ENCODE peak calls at places on chromosomes 16 and 17, in seven cellular contexts. G, O, J, A, M, F and L are unnamed samples.

GRCh38 chr17:53780320-53780719 is 42.4 kb upstream of the KIF2B start:
- DNase-seq in G (no peak), O (no peak), J (no peak), A (no peak), M (no peak), F (no peak), L (no peak)

GRCh38 chr17:81074875-81075274 is 39.9 kb downstream of the BAIAP2 start:
- DNase-seq in G (peak), O (no peak), J (no peak), A (no peak), M (no peak), F (no peak), L (no peak)

GRCh38 chr16:89324056-89325010 is 106.8 kb downstream of the ZNF778 start:
- DNase-seq in G (no peak), O (no peak), J (peak), A (no peak), M (no peak), F (no peak), L (no peak)

GRCh38 chr16:11349599-11350276 is 4.5 kb downstream of the RMI2 start:
- DNase-seq in G (peak), O (no peak), J (no peak), A (no peak), M (no peak), F (no peak), L (no peak)

GRCh38 chr17:18889658-18890057 is 31.7 kb downstream of the PRPSAP2 start:
- DNase-seq in G (no peak), O (no peak), J (no peak), A (no peak), M (no peak), F (no peak), L (no peak)

GRCh38 chr17:79107499-79108231 is 33.0 kb downstream of the ENGASE start:
- DNase-seq in G (no peak), O (no peak), J (no peak), A (no peak), M (no peak), F (no peak), L (no peak)

GRCh38 chr17:17121162-17121561 is 78.9 kb downstream of the MPRIP start:
- DNase-seq in G (no peak), O (no peak), J (no peak), A (no peak), M (no peak), F (no peak), L (no peak)

GRCh38 chr16:71738820-71739219 is 14.3 kb upstream of the PHLPP2 start:
- DNase-seq in G (no peak), O (no peak), J (no peak), A (no peak), M (no peak), F (no peak), L (no peak)

GRCh38 chr16:21037736-21038135 is 112.9 kb downstream of the DNAH3 start:
- DNase-seq in G (no peak), O (no peak), J (no peak), A (no peak), M (no peak), F (no peak), L (no peak)

GRCh38 chr16:946048-946395 is 24.8 kb downstream of the LMF1 start:
- DNase-seq in G (no peak), O (no peak), J (no peak), A (no peak), M (no peak), F (no peak), L (no peak)

GRCh38 chr17:45260204-45260783 is 1.6 kb downstream of the SPATA32 start:
- DNase-seq in G (no peak), O (no peak), J (no peak), A (no peak), M (no peak), F (no peak), L (no peak)

GRCh38 chr16:4890686-4891085 is 43.4 kb downstream of the UBN1 start:
- DNase-seq in G (no peak), O (no peak), J (no peak), A (no peak), M (no peak), F (no peak), L (no peak)

GRCh38 chr17:73973881-73974409 is 229.5 kb upstream of the RPL38 start:
- DNase-seq in G (no peak), O (no peak), J (no peak), A (no peak), M (no peak), F (no peak), L (no peak)

GRCh38 chr16:68704232-68704867 is 32.7 kb upstream of the CDH1 start:
- DNase-seq in G (peak), O (peak), J (peak), A (peak), M (peak), F (peak), L (no peak)

GRCh38 chr17:29615492-29616299 is 7.0 kb downstream of the CORO6 start:
- DNase-seq in G (peak), O (peak), J (peak), A (peak), M (peak), F (peak), L (peak)

GRCh38 chr17:539766-540165 is 174.9 kb downstream of the VPS53 start:
- DNase-seq in G (no peak), O (no peak), J (no peak), A (no peak), M (no peak), F (no peak), L (no peak)

GRCh38 chr17:27669850-27670249 is 38.9 kb downstream of the LGALS9 start:
- DNase-seq in G (no peak), O (no peak), J (no peak), A (no peak), M (no peak), F (no peak), L (no peak)

GRCh38 chr17:38731526-38732294 is 1.6 kb downstream of the CISD3 start:
- DNase-seq in G (no peak), O (no peak), J (no peak), A (no peak), M (no peak), F (no peak), L (no peak)

GRCh38 chr17:48326311-48326710 is 103.7 kb downstream of the SKAP1 start:
- DNase-seq in G (no peak), O (no peak), J (no peak), A (no peak), M (no peak), F (no peak), L (no peak)

GRCh38 chr17:79911430-79912399 is 72.5 kb upstream of the CBX4 start:
- DNase-seq in G (no peak), O (no peak), J (no peak), A (no peak), M (no peak), F (no peak), L (no peak)

GRCh38 chr16:26546573-26546972 is 520.2 kb upstream of the C16orf82 start:
- DNase-seq in G (no peak), O (no peak), J (no peak), A (no peak), M (no peak), F (no peak), L (no peak)

GRCh38 chr16:82638095-82638798 is 11.5 kb downstream of the CDH13 start:
- DNase-seq in G (peak), O (no peak), J (no peak), A (no peak), M (no peak), F (no peak), L (no peak)

GRCh38 chr16:57016301-57016700 is 26.9 kb downstream of the NLRC5 start:
- DNase-seq in G (no peak), O (no peak), J (no peak), A (no peak), M (no peak), F (no peak), L (no peak)